ENCODE peak calls at places on chromosomes 5 and 9, in five cellular contexts. One of them, this sample, is unnamed.

GRCh38 chr5:80193421-80193820 is 62.4 kb downstream of the SERINC5 start:
- DNase-seq in cardiac fibroblast: no peak
- DNase-seq in iPS-NIHi11: no peak
- DNase-seq in activated CD4-positive, alpha-beta T cell treated with anti-CD3 and anti-CD28 coated beads, Interleukin-2, amount 50 U/mL, for 1 hour: no peak
- DNase-seq in naive thymus-derived CD8-positive, alpha-beta T cell: no peak
- DNase-seq in this sample: no peak

GRCh38 chr5:150438873-150439546 is 10.5 kb downstream of the RPS14 start:
- DNase-seq in cardiac fibroblast: peak; percentile 41
- DNase-seq in iPS-NIHi11: peak; percentile 76
- DNase-seq in activated CD4-positive, alpha-beta T cell treated with anti-CD3 and anti-CD28 coated beads, Interleukin-2, amount 50 U/mL, for 1 hour: no peak
- DNase-seq in naive thymus-derived CD8-positive, alpha-beta T cell: no peak
- DNase-seq in this sample: no peak

GRCh38 chr9:117958726-117959125 is 254.5 kb downstream of the TLR4 start:
- DNase-seq in cardiac fibroblast: no peak
- DNase-seq in iPS-NIHi11: peak; percentile 10
- DNase-seq in activated CD4-positive, alpha-beta T cell treated with anti-CD3 and anti-CD28 coated beads, Interleukin-2, amount 50 U/mL, for 1 hour: no peak
- DNase-seq in naive thymus-derived CD8-positive, alpha-beta T cell: no peak
- DNase-seq in this sample: no peak

GRCh38 chr5:59864718-59865117 is 28.8 kb downstream of the PDE4D start:
- DNase-seq in cardiac fibroblast: no peak
- DNase-seq in iPS-NIHi11: no peak
- DNase-seq in activated CD4-positive, alpha-beta T cell treated with anti-CD3 and anti-CD28 coated beads, Interleukin-2, amount 50 U/mL, for 1 hour: no peak
- DNase-seq in naive thymus-derived CD8-positive, alpha-beta T cell: no peak
- DNase-seq in this sample: no peak

GRCh38 chr9:74497750-74498615 is 848 bp downstream of the RORB start:
- DNase-seq in cardiac fibroblast: peak; percentile 30
- DNase-seq in iPS-NIHi11: peak; percentile 27
- DNase-seq in activated CD4-positive, alpha-beta T cell treated with anti-CD3 and anti-CD28 coated beads, Interleukin-2, amount 50 U/mL, for 1 hour: no peak
- DNase-seq in naive thymus-derived CD8-positive, alpha-beta T cell: no peak
- DNase-seq in this sample: no peak

GRCh38 chr9:82991684-82992083 is 71.3 kb downstream of the RASEF start:
- DNase-seq in cardiac fibroblast: no peak
- DNase-seq in iPS-NIHi11: no peak
- DNase-seq in activated CD4-positive, alpha-beta T cell treated with anti-CD3 and anti-CD28 coated beads, Interleukin-2, amount 50 U/mL, for 1 hour: no peak
- DNase-seq in naive thymus-derived CD8-positive, alpha-beta T cell: no peak
- DNase-seq in this sample: no peak

GRCh38 chr5:115329475-115329874 is 33.0 kb upstream of the CCDC112 start:
- DNase-seq in cardiac fibroblast: no peak
- DNase-seq in iPS-NIHi11: peak; percentile 17
- DNase-seq in activated CD4-positive, alpha-beta T cell treated with anti-CD3 and anti-CD28 coated beads, Interleukin-2, amount 50 U/mL, for 1 hour: no peak
- DNase-seq in naive thymus-derived CD8-positive, alpha-beta T cell: no peak
- DNase-seq in this sample: no peak

GRCh38 chr9:27629425-27629824 is 56.1 kb upstream of the C9orf72 start:
- DNase-seq in cardiac fibroblast: no peak
- DNase-seq in iPS-NIHi11: no peak
- DNase-seq in activated CD4-positive, alpha-beta T cell treated with anti-CD3 and anti-CD28 coated beads, Interleukin-2, amount 50 U/mL, for 1 hour: no peak
- DNase-seq in naive thymus-derived CD8-positive, alpha-beta T cell: no peak
- DNase-seq in this sample: no peak

GRCh38 chr9:130854086-130854485 is 19.0 kb downstream of the ABL1 start:
- DNase-seq in cardiac fibroblast: no peak
- DNase-seq in iPS-NIHi11: no peak
- DNase-seq in activated CD4-positive, alpha-beta T cell treated with anti-CD3 and anti-CD28 coated beads, Interleukin-2, amount 50 U/mL, for 1 hour: no peak
- DNase-seq in naive thymus-derived CD8-positive, alpha-beta T cell: no peak
- DNase-seq in this sample: peak; percentile 9

GRCh38 chr5:175347027-175347426 is 97.0 kb downstream of the DRD1 start:
- DNase-seq in cardiac fibroblast: no peak
- DNase-seq in iPS-NIHi11: no peak
- DNase-seq in activated CD4-positive, alpha-beta T cell treated with anti-CD3 and anti-CD28 coated beads, Interleukin-2, amount 50 U/mL, for 1 hour: no peak
- DNase-seq in naive thymus-derived CD8-positive, alpha-beta T cell: no peak
- DNase-seq in this sample: peak; percentile 75

GRCh38 chr5:43604699-43605098 is 1.7 kb downstream of the NNT start:
- DNase-seq in cardiac fibroblast: no peak
- DNase-seq in iPS-NIHi11: no peak
- DNase-seq in activated CD4-positive, alpha-beta T cell treated with anti-CD3 and anti-CD28 coated beads, Interleukin-2, amount 50 U/mL, for 1 hour: no peak
- DNase-seq in naive thymus-derived CD8-positive, alpha-beta T cell: no peak
- DNase-seq in this sample: no peak

GRCh38 chr5:128395073-128395472 is 143.0 kb downstream of the FBN2 start:
- DNase-seq in cardiac fibroblast: no peak
- DNase-seq in iPS-NIHi11: no peak
- DNase-seq in activated CD4-positive, alpha-beta T cell treated with anti-CD3 and anti-CD28 coated beads, Interleukin-2, amount 50 U/mL, for 1 hour: no peak
- DNase-seq in naive thymus-derived CD8-positive, alpha-beta T cell: no peak
- DNase-seq in this sample: no peak

GRCh38 chr9:114938687-114939575 is 8.5 kb upstream of the TNFSF8 start:
- DNase-seq in cardiac fibroblast: peak; percentile 66
- DNase-seq in iPS-NIHi11: no peak
- DNase-seq in activated CD4-positive, alpha-beta T cell treated with anti-CD3 and anti-CD28 coated beads, Interleukin-2, amount 50 U/mL, for 1 hour: no peak
- DNase-seq in naive thymus-derived CD8-positive, alpha-beta T cell: no peak
- DNase-seq in this sample: no peak

GRCh38 chr5:26763151-26763550 is 275.2 kb downstream of the CDH9 start:
- DNase-seq in cardiac fibroblast: no peak
- DNase-seq in iPS-NIHi11: no peak
- DNase-seq in activated CD4-positive, alpha-beta T cell treated with anti-CD3 and anti-CD28 coated beads, Interleukin-2, amount 50 U/mL, for 1 hour: no peak
- DNase-seq in naive thymus-derived CD8-positive, alpha-beta T cell: no peak
- DNase-seq in this sample: no peak